ENCODE peak calls at places on chromosomes 2 and 18, in ten cellular contexts. S, M, J, L, Q, E, U, I, Z and O are unnamed samples.

GRCh38 chr2:212147921-212148513 is 390.6 kb downstream of the ERBB4 start:
- DNase-seq in S (no peak), M (no peak), J (no peak), L (peak), Q (no peak), E (no peak), U (no peak), I (peak), Z (peak), O (peak)

GRCh38 chr2:138294451-138294850 is 207.1 kb upstream of the SPOPL start:
- DNase-seq in S (no peak), M (no peak), J (no peak), L (no peak), Q (peak), E (no peak), U (no peak), I (peak), Z (peak), O (no peak)

GRCh38 chr2:64273524-64274398 is 129.5 kb upstream of the PELI1 start:
- DNase-seq in S (no peak), M (no peak), J (no peak), L (no peak), Q (no peak), E (no peak), U (no peak), I (peak), Z (peak), O (no peak)

GRCh38 chr2:183037660-183038340 is 457 bp downstream of the NCKAP1 start:
- DNase-seq in S (peak), M (peak), J (peak), L (peak), Q (peak), E (peak), U (peak), I (peak), Z (no peak), O (no peak)

GRCh38 chr2:181978351-181979150 is 7.1 kb upstream of the PPP1R1C start:
- DNase-seq in S (no peak), M (no peak), J (no peak), L (no peak), Q (no peak), E (no peak), U (no peak), I (peak), Z (peak), O (no peak)

GRCh38 chr2:175180701-175181103 is 808 bp downstream of the ATP5MC3 start:
- DNase-seq in S (peak), M (no peak), J (peak), L (no peak), Q (no peak), E (peak), U (peak), I (peak), Z (peak), O (peak)

GRCh38 chr2:172772637-172773036 is 37.0 kb downstream of the RAPGEF4 start:
- DNase-seq in S (no peak), M (no peak), J (no peak), L (peak), Q (no peak), E (no peak), U (no peak), I (peak), Z (peak), O (no peak)

GRCh38 chr2:68282814-68283812 is 30.8 kb upstream of the PPP3R1 start:
- DNase-seq in S (no peak), M (no peak), J (peak), L (peak), Q (peak), E (no peak), U (peak), I (peak), Z (peak), O (peak)

GRCh38 chr2:125745514-125745913 is 910.4 kb upstream of the GYPC start:
- DNase-seq in S (no peak), M (peak), J (no peak), L (peak), Q (peak), E (no peak), U (peak), I (peak), Z (no peak), O (peak)

GRCh38 chr2:97754690-97755346 is 41.4 kb downstream of the ZAP70 start:
- DNase-seq in S (no peak), M (no peak), J (no peak), L (no peak), Q (no peak), E (no peak), U (no peak), I (no peak), Z (no peak), O (no peak)

GRCh38 chr2:109463891-109464290 is 149.9 kb downstream of the SEPTIN10 start:
- DNase-seq in S (no peak), M (no peak), J (no peak), L (no peak), Q (peak), E (no peak), U (no peak), I (no peak), Z (no peak), O (no peak)

GRCh38 chr2:156331572-156332451 is 709 bp downstream of the NR4A2 start:
- DNase-seq in S (no peak), M (no peak), J (no peak), L (peak), Q (no peak), E (no peak), U (peak), I (peak), Z (peak), O (no peak)

GRCh38 chr18:36560187-36560586 is 262.7 kb downstream of the FHOD3 start:
- DNase-seq in S (no peak), M (no peak), J (no peak), L (no peak), Q (no peak), E (no peak), U (no peak), I (no peak), Z (no peak), O (no peak)

GRCh38 chr2:112183327-112184025 is 45.3 kb downstream of the FBLN7 start:
- DNase-seq in S (no peak), M (no peak), J (no peak), L (no peak), Q (no peak), E (no peak), U (no peak), I (no peak), Z (no peak), O (no peak)

GRCh38 chr18:47204908-47205522 is 28.9 kb upstream of the IER3IP1 start:
- DNase-seq in S (peak), M (peak), J (peak), L (peak), Q (peak), E (peak), U (peak), I (peak), Z (peak), O (peak)

GRCh38 chr2:200087451-200087850 is 132.1 kb downstream of the MAIP1 start:
- DNase-seq in S (no peak), M (no peak), J (no peak), L (no peak), Q (no peak), E (no peak), U (no peak), I (no peak), Z (no peak), O (no peak)

GRCh38 chr18:24118750-24119577 is 19.9 kb upstream of the CABYR start:
- DNase-seq in S (peak), M (peak), J (peak), L (peak), Q (peak), E (peak), U (peak), I (peak), Z (peak), O (peak)

GRCh38 chr2:156903335-156903734 is 354.2 kb upstream of the GALNT5 start:
- DNase-seq in S (no peak), M (no peak), J (no peak), L (no peak), Q (no peak), E (no peak), U (no peak), I (peak), Z (peak), O (no peak)

GRCh38 chr2:68832161-68832869 is 38.9 kb downstream of the BMP10 start:
- DNase-seq in S (no peak), M (peak), J (peak), L (no peak), Q (no peak), E (peak), U (no peak), I (peak), Z (peak), O (peak)

GRCh38 chr2:15797231-15797945 is 143.0 kb upstream of the MYCN start:
- DNase-seq in S (no peak), M (no peak), J (no peak), L (no peak), Q (no peak), E (no peak), U (peak), I (no peak), Z (no peak), O (peak)

GRCh38 chr2:95401480-95401879 is 1.0 kb upstream of the FAHD2A start:
- DNase-seq in S (no peak), M (no peak), J (no peak), L (no peak), Q (no peak), E (no peak), U (no peak), I (no peak), Z (no peak), O (no peak)

GRCh38 chr18:49227456-49227855 is 233.0 kb downstream of the DYM start:
- DNase-seq in S (no peak), M (no peak), J (peak), L (no peak), Q (no peak), E (peak), U (no peak), I (no peak), Z (no peak), O (no peak)

GRCh38 chr2:51251356-51251755 is 219.4 kb upstream of the NRXN1 start:
- DNase-seq in S (no peak), M (no peak), J (no peak), L (no peak), Q (no peak), E (no peak), U (no peak), I (no peak), Z (no peak), O (no peak)

GRCh38 chr18:75753753-75754152 is 326.2 kb upstream of the SMIM21 start:
- DNase-seq in S (no peak), M (no peak), J (no peak), L (no peak), Q (no peak), E (no peak), U (no peak), I (no peak), Z (no peak), O (no peak)

GRCh38 chr2:118046628-118047210 is 32.8 kb upstream of the CCDC93 start:
- DNase-seq in S (no peak), M (no peak), J (no peak), L (peak), Q (peak), E (no peak), U (peak), I (peak), Z (peak), O (peak)

GRCh38 chr2:38856165-38856564 is 19.6 kb downstream of the DHX57 start:
- DNase-seq in S (no peak), M (no peak), J (no peak), L (no peak), Q (no peak), E (no peak), U (no peak), I (peak), Z (peak), O (no peak)

GRCh38 chr2:3207091-3207491 is 170.5 kb downstream of the EIPR1 start:
- DNase-seq in S (no peak), M (no peak), J (no peak), L (no peak), Q (no peak), E (no peak), U (no peak), I (no peak), Z (no peak), O (no peak)

GRCh38 chr2:58853420-58853819 is 612.3 kb upstream of the FANCL start:
- DNase-seq in S (no peak), M (no peak), J (no peak), L (peak), Q (no peak), E (no peak), U (no peak), I (no peak), Z (peak), O (no peak)

GRCh38 chr2:38512211-38512610 is 90.5 kb downstream of the HNRNPLL start:
- DNase-seq in S (no peak), M (no peak), J (no peak), L (no peak), Q (no peak), E (no peak), U (no peak), I (no peak), Z (no peak), O (no peak)

GRCh38 chr2:10787176-10787968 is 25.2 kb downstream of the PDIA6 start:
- DNase-seq in S (no peak), M (no peak), J (peak), L (peak), Q (peak), E (peak), U (no peak), I (peak), Z (no peak), O (peak)

GRCh38 chr2:10865841-10866240 is 45.9 kb upstream of the KCNF1 start:
- DNase-seq in S (no peak), M (no peak), J (no peak), L (no peak), Q (no peak), E (no peak), U (no peak), I (no peak), Z (no peak), O (no peak)

GRCh38 chr18:80246656-80247402 is 485 bp downstream of the PARD6G start:
- DNase-seq in S (no peak), M (no peak), J (peak), L (peak), Q (no peak), E (no peak), U (peak), I (no peak), Z (peak), O (no peak)

GRCh38 chr2:151575338-151575737 is 158.9 kb downstream of the NEB start:
- DNase-seq in S (no peak), M (no peak), J (no peak), L (peak), Q (no peak), E (no peak), U (no peak), I (peak), Z (peak), O (no peak)

GRCh38 chr18:35176925-35177324 is 63.9 kb upstream of the ZNF397 start:
- DNase-seq in S (no peak), M (no peak), J (no peak), L (no peak), Q (no peak), E (no peak), U (no peak), I (no peak), Z (no peak), O (no peak)

GRCh38 chr2:100603945-100604633 is 41.3 kb downstream of the PDCL3 start:
- DNase-seq in S (no peak), M (no peak), J (no peak), L (no peak), Q (no peak), E (no peak), U (no peak), I (peak), Z (peak), O (no peak)

GRCh38 chr18:79378416-79379250 is 17.1 kb upstream of the NFATC1 start:
- DNase-seq in S (peak), M (peak), J (peak), L (no peak), Q (peak), E (peak), U (peak), I (peak), Z (peak), O (peak)